ENCODE peak calls at places on chromosomes 12 and 14, in nine cellular contexts. E, I, U, Y, X, V, P, J and H are unnamed samples.

GRCh38 chr12:52147367-52147972 is 44.3 kb downstream of the KRT80 start:
- DNase-seq in E (no peak), I (no peak), U (peak), Y (peak), X (peak), V (peak), P (peak), J (peak), H (no peak)

GRCh38 chr14:26204954-26205479 is 392.8 kb downstream of the NOVA1 start:
- DNase-seq in E (peak), I (no peak), U (no peak), Y (peak), X (peak), V (peak), P (peak), J (no peak), H (no peak)

GRCh38 chr12:73950506-73950905 is 587.1 kb upstream of the ATXN7L3B start:
- DNase-seq in E (no peak), I (no peak), U (no peak), Y (no peak), X (no peak), V (no peak), P (no peak), J (no peak), H (no peak)

GRCh38 chr12:46357438-46358324 is 14.9 kb downstream of the SLC38A2 start:
- DNase-seq in E (no peak), I (no peak), U (peak), Y (no peak), X (no peak), V (no peak), P (peak), J (no peak), H (no peak)

GRCh38 chr12:76764856-76765255 is 941 bp downstream of the ZDHHC17 start:
- DNase-seq in E (no peak), I (peak), U (peak), Y (no peak), X (no peak), V (no peak), P (peak), J (no peak), H (no peak)

GRCh38 chr12:4448376-4448775 is 2.8 kb upstream of the FGF6 start:
- DNase-seq in E (no peak), I (no peak), U (no peak), Y (no peak), X (no peak), V (no peak), P (no peak), J (no peak), H (no peak)

GRCh38 chr14:46051801-46052200 is 599.8 kb downstream of the RPL10L start:
- DNase-seq in E (no peak), I (no peak), U (no peak), Y (no peak), X (no peak), V (no peak), P (no peak), J (no peak), H (no peak)

GRCh38 chr12:102549691-102550090 is 69.3 kb upstream of the IGF1 start:
- DNase-seq in E (no peak), I (no peak), U (no peak), Y (no peak), X (no peak), V (no peak), P (no peak), J (no peak), H (no peak)

GRCh38 chr12:132196873-132197390 is 52.7 kb downstream of the NOC4L start:
- DNase-seq in E (no peak), I (no peak), U (no peak), Y (no peak), X (no peak), V (peak), P (no peak), J (no peak), H (no peak)

GRCh38 chr12:39103552-39104165 is 198.3 kb upstream of the CPNE8 start:
- DNase-seq in E (no peak), I (peak), U (peak), Y (no peak), X (peak), V (no peak), P (peak), J (peak), H (peak)

GRCh38 chr12:15540469-15540872 is 218.2 kb downstream of the PTPRO start:
- DNase-seq in E (no peak), I (no peak), U (peak), Y (no peak), X (no peak), V (no peak), P (peak), J (no peak), H (no peak)

GRCh38 chr12:105275997-105276760 is 40.2 kb upstream of the APPL2 start:
- DNase-seq in E (no peak), I (no peak), U (no peak), Y (no peak), X (no peak), V (no peak), P (no peak), J (no peak), H (no peak)

GRCh38 chr14:69792887-69793421 is 4.1 kb downstream of the SLC10A1 start:
- DNase-seq in E (no peak), I (no peak), U (no peak), Y (no peak), X (no peak), V (no peak), P (no peak), J (no peak), H (no peak)

GRCh38 chr14:23302290-23303225 is at the start of gene PPP1R3E:
- DNase-seq in E (no peak), I (peak), U (no peak), Y (peak), X (peak), V (peak), P (peak), J (peak), H (peak)

GRCh38 chr12:3049176-3049575 is 28.0 kb upstream of the TSPAN9 start:
- DNase-seq in E (no peak), I (no peak), U (no peak), Y (no peak), X (no peak), V (no peak), P (no peak), J (no peak), H (no peak)

GRCh38 chr12:674272-674781 is 11.1 kb upstream of the NINJ2 start:
- DNase-seq in E (no peak), I (peak), U (no peak), Y (no peak), X (no peak), V (no peak), P (no peak), J (no peak), H (peak)

GRCh38 chr14:97251423-97252155 is 454.4 kb downstream of the VRK1 start:
- DNase-seq in E (no peak), I (peak), U (no peak), Y (no peak), X (no peak), V (no peak), P (no peak), J (no peak), H (no peak)

GRCh38 chr14:52895000-52895399 is 55.9 kb downstream of the FERMT2 start:
- DNase-seq in E (no peak), I (peak), U (peak), Y (no peak), X (no peak), V (no peak), P (no peak), J (no peak), H (no peak)

GRCh38 chr12:41507286-41507685 is 319.2 kb downstream of the PDZRN4 start:
- DNase-seq in E (no peak), I (no peak), U (no peak), Y (no peak), X (no peak), V (no peak), P (no peak), J (no peak), H (no peak)

GRCh38 chr14:99538275-99538674 is 57.1 kb downstream of the CCNK start:
- DNase-seq in E (no peak), I (no peak), U (peak), Y (no peak), X (peak), V (peak), P (no peak), J (no peak), H (no peak)
- TF ChIP-seq CTCF in E (peak), I (no peak), U (peak), Y (no peak), X (no peak), V (no peak), P (peak), J (no peak), H (no peak)

GRCh38 chr14:65847065-65847847 is 434.7 kb downstream of the FUT8 start:
- DNase-seq in E (no peak), I (peak), U (no peak), Y (no peak), X (no peak), V (no peak), P (no peak), J (no peak), H (peak)
- TF ChIP-seq CTCF in E (no peak), I (no peak), U (no peak), Y (no peak), X (no peak), V (no peak), P (no peak), J (no peak), H (no peak)

GRCh38 chr14:71344506-71344905 is 437.2 kb downstream of the PCNX1 start:
- DNase-seq in E (no peak), I (no peak), U (no peak), Y (no peak), X (no peak), V (no peak), P (no peak), J (no peak), H (no peak)
- TF ChIP-seq CTCF in E (no peak), I (no peak), U (no peak), Y (no peak), X (no peak), V (no peak), P (no peak), J (no peak), H (no peak)

GRCh38 chr12:6233121-6233971 is 33.1 kb downstream of the CD9 start:
- DNase-seq in E (no peak), I (no peak), U (no peak), Y (no peak), X (peak), V (peak), P (no peak), J (no peak), H (peak)
- TF ChIP-seq CTCF in E (no peak), I (no peak), U (peak), Y (no peak), X (peak), V (no peak), P (no peak), J (no peak), H (no peak)

GRCh38 chr14:57835751-57836150 is 30.1 kb downstream of the SLC35F4 start:
- DNase-seq in E (no peak), I (no peak), U (no peak), Y (no peak), X (no peak), V (no peak), P (peak), J (no peak), H (no peak)

GRCh38 chr14:57834001-57834598 is 31.8 kb downstream of the SLC35F4 start:
- DNase-seq in E (no peak), I (no peak), U (no peak), Y (no peak), X (no peak), V (no peak), P (no peak), J (no peak), H (no peak)

GRCh38 chr14:57834961-57835360 is 30.9 kb downstream of the SLC35F4 start:
- DNase-seq in E (no peak), I (no peak), U (no peak), Y (no peak), X (no peak), V (no peak), P (no peak), J (no peak), H (no peak)

GRCh38 chr14:57833304-57833703 is 32.6 kb downstream of the SLC35F4 start:
- DNase-seq in E (no peak), I (no peak), U (peak), Y (no peak), X (no peak), V (no peak), P (peak), J (no peak), H (no peak)

DNA sequence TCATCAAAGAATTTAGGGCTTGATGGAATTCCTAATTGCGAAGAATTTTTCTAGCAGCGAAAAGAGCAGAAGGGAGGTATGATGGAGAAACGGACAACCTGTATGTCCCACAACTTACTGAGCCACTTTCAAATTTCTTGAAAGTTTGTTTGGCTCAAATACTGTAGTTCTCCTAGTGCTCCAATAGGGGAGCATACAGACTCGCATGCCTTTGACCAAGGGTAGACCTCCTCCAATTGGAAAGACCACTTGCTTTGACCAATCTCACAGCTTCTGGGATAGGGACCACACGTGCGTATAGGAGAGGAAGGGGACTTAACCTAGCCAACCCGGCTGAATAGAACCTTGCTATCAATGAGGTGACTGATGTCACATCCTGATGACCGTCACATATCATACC is 28.6 kb downstream of the SLC35F4 start:
- DNase-seq in E (no peak), I (no peak), U (no peak), Y (no peak), X (no peak), V (no peak), P (no peak), J (no peak), H (no peak)
- TF ChIP-seq CTCF in E (no peak), I (no peak), U (no peak), Y (no peak), X (no peak), V (no peak), P (no peak), J (no peak), H (no peak)

GRCh38 chr14:67477926-67478915 is 10.3 kb downstream of the TMEM229B start:
- DNase-seq in E (no peak), I (no peak), U (no peak), Y (no peak), X (no peak), V (no peak), P (no peak), J (no peak), H (no peak)

GRCh38 chr14:67485501-67486095 is 2.9 kb downstream of the TMEM229B start:
- DNase-seq in E (no peak), I (no peak), U (peak), Y (no peak), X (no peak), V (no peak), P (no peak), J (no peak), H (no peak)

GRCh38 chr14:67482765-67483164 is 5.8 kb downstream of the TMEM229B start:
- DNase-seq in E (no peak), I (no peak), U (no peak), Y (no peak), X (no peak), V (no peak), P (no peak), J (no peak), H (no peak)

GRCh38 chr14:67483599-67484270 is 4.8 kb downstream of the TMEM229B start:
- DNase-seq in E (no peak), I (peak), U (no peak), Y (no peak), X (no peak), V (peak), P (no peak), J (no peak), H (no peak)

GRCh38 chr14:67480011-67480410 is 8.5 kb downstream of the TMEM229B start:
- DNase-seq in E (no peak), I (no peak), U (no peak), Y (no peak), X (no peak), V (no peak), P (no peak), J (peak), H (no peak)
- TF ChIP-seq CTCF in E (no peak), I (no peak), U (no peak), Y (no peak), X (no peak), V (no peak), P (no peak), J (no peak), H (no peak)

GRCh38 chr12:68336754-68337343 is 4.7 kb upstream of the MDM1 start:
- DNase-seq in E (no peak), I (no peak), U (no peak), Y (no peak), X (no peak), V (no peak), P (no peak), J (no peak), H (no peak)
- TF ChIP-seq CTCF in E (no peak), I (no peak), U (no peak), Y (no peak), X (no peak), V (no peak), P (no peak), J (no peak), H (no peak)

DNA sequence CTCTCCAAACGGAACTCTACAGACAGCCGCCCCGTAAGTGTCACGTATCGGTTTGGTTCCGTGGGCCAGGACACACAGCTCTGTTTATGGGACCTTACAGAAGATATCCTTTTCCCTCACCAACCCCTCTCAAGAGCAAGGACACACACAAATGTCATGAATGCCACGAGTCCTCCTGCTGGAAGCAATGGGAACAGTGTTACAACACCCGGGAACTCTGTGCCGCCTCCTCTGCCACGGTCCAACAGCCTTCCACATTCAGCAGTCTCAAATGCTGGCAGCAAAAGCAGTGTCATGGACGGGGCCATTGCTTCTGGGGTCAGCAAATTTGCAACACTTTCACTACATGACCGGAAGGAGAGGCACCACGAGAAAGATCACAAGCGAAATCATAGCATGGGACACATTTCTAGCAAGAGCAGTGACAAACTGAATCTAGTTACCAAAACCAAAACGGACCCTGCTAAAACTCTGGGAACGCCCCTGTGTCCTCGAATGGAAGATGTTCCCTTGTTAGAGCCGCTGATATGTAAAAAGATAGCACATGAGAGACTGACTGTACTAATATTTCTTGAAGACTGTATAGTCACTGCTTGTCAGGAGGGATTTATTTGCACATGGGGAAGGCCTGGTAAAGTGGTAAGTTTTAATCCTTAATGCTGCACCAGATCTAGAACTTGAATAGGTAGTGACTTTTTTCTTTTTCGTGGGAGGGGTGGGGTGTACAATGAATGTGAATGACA is 69.7 kb downstream of the WDR20 start:
- DNase-seq in E (no peak), I (no peak), U (no peak), Y (peak), X (no peak), V (no peak), P (no peak), J (no peak), H (no peak)
- TF ChIP-seq CTCF in E (peak), I (no peak), U (peak), Y (no peak), X (no peak), V (no peak), P (no peak), J (peak), H (no peak)

GRCh38 chr12:32302218-32302826 is 97.0 kb upstream of the FGD4 start:
- DNase-seq in E (no peak), I (peak), U (no peak), Y (no peak), X (no peak), V (no peak), P (peak), J (peak), H (peak)
- TF ChIP-seq CTCF in E (peak), I (peak), U (peak), Y (peak), X (peak), V (peak), P (peak), J (peak), H (peak)